ENCODE peak calls at places on chromosomes 13 and 19, in four cellular contexts. E, D, K and X are unnamed samples.
A peak's percentile ranks its signal among the peaks of the same experiment; 100 is the strongest.

GRCh38 chr13:39451301-39451700 is 151.7 kb downstream of the LHFPL6 start:
- DNase-seq in E (no peak), D (peak; percentile 85), K (no peak), X (no peak)

GRCh38 chr19:47376589-47377144 is 27.6 kb downstream of the DHX34 start:
- DNase-seq in E (no peak), D (peak; percentile 73), K (no peak), X (no peak)

GRCh38 chr13:27793377-27794074 is 1.2 kb downstream of the GSX1 start:
- DNase-seq in E (no peak), D (no peak), K (no peak), X (no peak)

GRCh38 chr19:5951338-5951861 is 26.5 kb downstream of the RANBP3 start:
- DNase-seq in E (no peak), D (no peak), K (no peak), X (no peak)

GRCh38 chr19:19259741-19260140 is 13.4 kb downstream of the TM6SF2 start:
- DNase-seq in E (no peak), D (peak; percentile 78), K (peak; percentile 1), X (peak; percentile 35)

GRCh38 chr19:43774103-43774939 is 6.5 kb downstream of the KCNN4 start:
- DNase-seq in E (no peak), D (no peak), K (no peak), X (no peak)

GRCh38 chr19:14337510-14337909 is 43.7 kb upstream of the ADGRE5 start:
- DNase-seq in E (no peak), D (peak; percentile 39), K (no peak), X (no peak)

GRCh38 chr19:19053508-19054314 is 10.1 kb upstream of the SLC25A42 start:
- DNase-seq in E (peak; percentile 12), D (peak; percentile 66), K (no peak), X (peak; percentile 26)

GRCh38 chr13:43196171-43196611 is 172.8 kb downstream of the DNAJC15 start:
- DNase-seq in E (no peak), D (no peak), K (no peak), X (no peak)

GRCh38 chr13:39565036-39565949 is 37.7 kb downstream of the LHFPL6 start:
- DNase-seq in E (no peak), D (no peak), K (peak; percentile 89), X (no peak)

GRCh38 chr19:51108805-51109146 is 567 bp upstream of the CTU1 start:
- DNase-seq in E (no peak), D (no peak), K (no peak), X (no peak)

GRCh38 chr13:93535256-93535655 is 308.6 kb downstream of the GPC6 start:
- DNase-seq in E (no peak), D (no peak), K (peak; percentile 11), X (no peak)

GRCh38 chr13:75960538-75960994 is 324.4 kb downstream of the LMO7 start:
- DNase-seq in E (no peak), D (no peak), K (no peak), X (no peak)

GRCh38 chr13:49214917-49215376 is 5.2 kb upstream of the MLNR start:
- DNase-seq in E (no peak), D (peak; percentile 99), K (no peak), X (peak; percentile 99)

GRCh38 chr13:86567119-86567518 is 767.9 kb upstream of the SLITRK6 start:
- DNase-seq in E (no peak), D (no peak), K (no peak), X (no peak)

GRCh38 chr19:27793128-27793643 is 1419.8 kb downstream of the UQCRFS1 start:
- DNase-seq in E (peak; percentile 35), D (peak; percentile 89), K (no peak), X (peak; percentile 92)

GRCh38 chr19:16898306-16899015 is 9.7 kb downstream of the F2RL3 start:
- DNase-seq in E (no peak), D (no peak), K (no peak), X (no peak)

GRCh38 chr13:64453831-64454230 is 2776.3 kb downstream of the PCDH9 start:
- DNase-seq in E (no peak), D (no peak), K (no peak), X (no peak)

GRCh38 chr19:38055040-38055439 is 148.0 kb downstream of the SIPA1L3 start:
- DNase-seq in E (no peak), D (peak; percentile 36), K (no peak), X (no peak)

GRCh38 chr13:46100191-46100877 is 4.5 kb downstream of the CPB2 start:
- DNase-seq in E (no peak), D (peak; percentile 72), K (no peak), X (peak; percentile 39)

GRCh38 chr19:35959040-35959967 is 23.1 kb downstream of the LRFN3 start:
- DNase-seq in E (peak; percentile 81), D (no peak), K (no peak), X (no peak)

GRCh38 chr19:2331601-2332246 is 3.2 kb downstream of the SPPL2B start:
- DNase-seq in E (no peak), D (no peak), K (no peak), X (no peak)

GRCh38 chr19:31718898-31719297 is 369.7 kb upstream of the TSHZ3 start:
- DNase-seq in E (no peak), D (no peak), K (no peak), X (no peak)

GRCh38 chr19:33797821-33798633 is 1.4 kb downstream of the KCTD15 start:
- DNase-seq in E (no peak), D (peak; percentile 66), K (no peak), X (peak; percentile 64)

GRCh38 chr13:37540228-37540627 is 58.3 kb downstream of the POSTN start:
- DNase-seq in E (no peak), D (no peak), K (peak; percentile 70), X (no peak)

GRCh38 chr19:47430041-47430802 is 10.9 kb upstream of the MEIS3 start:
- DNase-seq in E (no peak), D (peak; percentile 78), K (no peak), X (no peak)

GRCh38 chr13:65638572-65639168 is 1591.5 kb downstream of the PCDH9 start:
- DNase-seq in E (no peak), D (peak; percentile 58), K (no peak), X (peak; percentile 75)

GRCh38 chr13:28047784-28048388 is 52.5 kb downstream of the FLT3 start:
- DNase-seq in E (no peak), D (peak; percentile 89), K (no peak), X (peak; percentile 45)

GRCh38 chr13:31094331-31095015 is 67.2 kb downstream of the HSPH1 start:
- DNase-seq in E (no peak), D (no peak), K (no peak), X (no peak)

GRCh38 chr19:16268676-16269319 is 55.8 kb upstream of the KLF2 start:
- DNase-seq in E (peak; percentile 31), D (no peak), K (no peak), X (no peak)

GRCh38 chr19:31459430-31459829 is 110.2 kb upstream of the TSHZ3 start:
- DNase-seq in E (no peak), D (no peak), K (no peak), X (no peak)

GRCh38 chr19:52532480-52532879 is 5.0 kb downstream of the ZNF808 start:
- DNase-seq in E (no peak), D (no peak), K (no peak), X (no peak)

GRCh38 chr19:342801-343421 is 1.7 kb downstream of the MIER2 start:
- DNase-seq in E (no peak), D (peak; percentile 78), K (peak; percentile 87), X (peak; percentile 41)

GRCh38 chr13:52371736-52372247 is 34.2 kb downstream of the THSD1 start:
- DNase-seq in E (no peak), D (peak; percentile 32), K (no peak), X (no peak)

GRCh38 chr19:45424191-45425058 is 708 bp upstream of the ERCC1 start:
- DNase-seq in E (no peak), D (peak; percentile 82), K (peak; percentile 90), X (peak; percentile 83)

GRCh38 chr13:48344264-48344663 is 40.7 kb downstream of the RB1 start:
- DNase-seq in E (no peak), D (no peak), K (no peak), X (no peak)

GRCh38 chr19:7337380-7338194 is 11.2 kb upstream of the ARHGEF18 start:
- DNase-seq in E (no peak), D (peak; percentile 100), K (no peak), X (peak; percentile 98)

GRCh38 chr13:20796791-20797513 is 23.2 kb upstream of the EEF1AKMT1 start:
- DNase-seq in E (no peak), D (no peak), K (no peak), X (peak; percentile 26)